ENCODE peak calls at places on chromosomes 12 and 14, in five cellular contexts. D, M, Q, N and K are unnamed samples.

GRCh38 chr14:64729386-64730060 is 25.3 kb downstream of the PLEKHG3 start:
- DNase-seq in D (no peak), M (peak; percentile 27), Q (no peak), N (peak; percentile 45), K (no peak)

GRCh38 chr12:120116792-120117651 is 469 bp upstream of the RAB35 start:
- DNase-seq in D (peak; percentile 100), M (peak; percentile 97), Q (peak; percentile 97), N (peak; percentile 93), K (peak; percentile 99)

GRCh38 chr12:115472852-115473251 is 788.9 kb upstream of the TBX3 start:
- DNase-seq in D (no peak), M (no peak), Q (no peak), N (no peak), K (no peak)

GRCh38 chr12:22856120-22856699 is 231.2 kb downstream of the ETNK1 start:
- DNase-seq in D (peak; percentile 18), M (no peak), Q (peak; percentile 28), N (no peak), K (peak; percentile 13)

GRCh38 chr12:94571556-94571955 is 78.8 kb downstream of the TMCC3 start:
- DNase-seq in D (no peak), M (peak; percentile 63), Q (peak; percentile 96), N (peak; percentile 79), K (peak; percentile 68)

GRCh38 chr14:87935895-87936294 is 57.1 kb downstream of the GALC start:
- DNase-seq in D (no peak), M (no peak), Q (no peak), N (no peak), K (no peak)

GRCh38 chr14:57136669-57137068 is 132.0 kb downstream of the EXOC5 start:
- DNase-seq in D (no peak), M (peak; percentile 40), Q (no peak), N (no peak), K (no peak)

GRCh38 chr12:4910502-4911315 is 1.0 kb downstream of the KCNA1 start:
- DNase-seq in D (no peak), M (no peak), Q (no peak), N (no peak), K (no peak)

GRCh38 chr12:132517740-132518100 is 27.8 kb downstream of the FBRSL1 start:
- DNase-seq in D (no peak), M (no peak), Q (no peak), N (no peak), K (no peak)

GRCh38 chr14:86221755-86222154 is 691.8 kb downstream of the FLRT2 start:
- DNase-seq in D (no peak), M (no peak), Q (no peak), N (no peak), K (no peak)

GRCh38 chr12:98635657-98636323 is 8.8 kb downstream of the IKBIP start:
- DNase-seq in D (no peak), M (no peak), Q (peak; percentile 90), N (no peak), K (peak; percentile 83)

GRCh38 chr12:116332705-116333380 is 55.4 kb upstream of the MED13L start:
- DNase-seq in D (no peak), M (no peak), Q (no peak), N (no peak), K (no peak)

GRCh38 chr12:45268672-45269406 is 52.9 kb downstream of the ANO6 start:
- DNase-seq in D (peak; percentile 50), M (peak; percentile 80), Q (peak; percentile 95), N (peak; percentile 93), K (peak; percentile 76)

GRCh38 chr14:102777711-102778615 is 714 bp downstream of the TRAF3 start:
- DNase-seq in D (peak; percentile 34), M (peak; percentile 58), Q (peak; percentile 18), N (no peak), K (peak; percentile 41)

GRCh38 chr12:28938581-28939301 is 210.3 kb upstream of the FAR2 start:
- DNase-seq in D (no peak), M (no peak), Q (no peak), N (no peak), K (no peak)

DNA sequence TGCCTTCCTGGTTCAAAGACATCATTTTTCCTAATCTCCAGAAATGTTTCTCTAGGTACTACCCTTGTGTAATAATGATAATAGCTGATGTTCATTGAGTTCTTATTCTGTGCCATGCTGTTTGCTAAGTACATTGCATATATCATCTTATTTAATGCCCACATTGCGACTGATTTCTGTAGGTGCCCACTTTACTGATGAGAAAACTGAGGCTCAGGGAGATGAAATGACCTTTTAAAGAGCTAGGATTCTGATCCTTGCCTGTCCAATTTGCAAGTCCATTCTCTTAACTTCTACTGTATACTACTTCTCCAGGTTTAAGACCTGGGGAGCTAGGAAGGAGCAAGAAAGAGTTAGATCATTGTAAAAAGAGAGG is 2.8 kb downstream of the DGKA start:
- DNase-seq in D (no peak), M (no peak), Q (no peak), N (no peak), K (no peak)
- H3K27ac ChIP-seq in D (no peak overlapping the region), M (no peak overlapping the region), Q (peak overlapping the region; percentile 56), N (peak overlapping the region; percentile 98), K (peak overlapping the region; percentile 99)

DNA sequence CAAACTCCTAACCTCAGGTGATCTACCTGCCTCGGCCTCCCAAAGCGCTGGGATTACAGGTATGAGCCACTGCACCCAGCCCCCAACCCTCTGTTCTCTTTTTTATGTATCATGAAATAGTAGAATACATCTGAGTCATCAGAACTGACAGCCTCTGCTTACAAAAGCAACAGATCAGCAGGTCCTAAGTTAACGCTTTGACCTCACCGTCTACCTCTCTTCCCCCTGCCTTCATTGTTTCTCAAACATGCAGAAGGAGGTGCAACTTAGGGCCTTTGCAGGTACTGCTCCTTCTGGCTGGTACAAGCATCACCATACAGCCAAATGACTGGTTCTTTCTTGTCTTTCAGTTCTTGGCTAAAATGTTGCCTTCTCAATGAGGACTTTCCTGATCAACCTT is 249.2 kb downstream of the PAWR start:
- DNase-seq in D (no peak), M (no peak), Q (peak; percentile 45), N (no peak), K (no peak)
- TF ChIP-seq CTCF in D (no peak), M (no peak), Q (no peak), N (no peak), K (no peak)

GRCh38 chr12:91922139-91922538 is 223.5 kb downstream of the BTG1 start:
- DNase-seq in D (no peak), M (no peak), Q (no peak), N (no peak), K (no peak)
- H3K27ac ChIP-seq in D (no peak overlapping the region), M (no peak overlapping the region), Q (no peak overlapping the region), N (no peak overlapping the region), K (no peak overlapping the region)

GRCh38 chr12:70927356-70927755 is 6.8 kb upstream of the PTPRR start:
- DNase-seq in D (no peak), M (no peak), Q (no peak), N (no peak), K (no peak)
- TF ChIP-seq CTCF in D (no peak), M (no peak), Q (no peak), N (no peak), K (no peak)

GRCh38 chr12:57096748-57097553 is 8.0 kb downstream of the NAB2 start:
- DNase-seq in D (no peak), M (no peak), Q (no peak), N (no peak), K (no peak)

GRCh38 chr12:57095440-57095839 is 6.5 kb downstream of the NAB2 start:
- DNase-seq in D (no peak), M (peak; percentile 31), Q (no peak), N (no peak), K (no peak)

GRCh38 chr12:57096099-57096572 is 7.2 kb downstream of the NAB2 start:
- DNase-seq in D (peak; percentile 13), M (no peak), Q (no peak), N (peak; percentile 96), K (peak; percentile 96)

GRCh38 chr12:57099062-57099714 is 10.3 kb downstream of the NAB2 start:
- DNase-seq in D (no peak), M (no peak), Q (peak; percentile 34), N (no peak), K (no peak)

GRCh38 chr12:57097554-57097835 is 8.6 kb downstream of the NAB2 start:
- DNase-seq in D (peak; percentile 33), M (no peak), Q (no peak), N (no peak), K (no peak)
- H3K27ac ChIP-seq in D (peak overlapping the region; percentile 52), M (no peak overlapping the region), Q (no peak overlapping the region), N (peak overlapping the region; percentile 61), K (peak overlapping the region; percentile 100)

DNA sequence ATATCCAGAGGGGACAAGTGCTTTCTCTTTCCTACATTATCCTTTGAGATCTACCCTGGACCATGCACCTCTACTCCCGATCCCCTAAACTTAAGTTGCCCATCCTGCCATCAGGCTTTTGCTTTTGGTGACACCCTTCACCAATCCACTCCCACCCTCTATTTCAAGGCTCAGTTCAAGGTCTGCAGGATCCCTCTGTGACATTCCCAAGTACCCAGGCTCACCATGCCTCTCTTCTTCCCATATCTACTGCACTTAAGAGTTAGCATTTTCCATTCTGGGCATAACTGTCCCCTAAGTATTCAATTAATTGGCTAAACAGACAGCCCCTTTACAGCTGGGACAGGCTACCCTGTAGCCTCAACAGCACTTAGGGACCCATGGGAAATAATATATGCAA is 3.1 kb downstream of the NFYB start:
- DNase-seq in D (no peak), M (no peak), Q (no peak), N (no peak), K (no peak)
- TF ChIP-seq CTCF in D (no peak), M (no peak), Q (no peak), N (no peak), K (no peak)

DNA sequence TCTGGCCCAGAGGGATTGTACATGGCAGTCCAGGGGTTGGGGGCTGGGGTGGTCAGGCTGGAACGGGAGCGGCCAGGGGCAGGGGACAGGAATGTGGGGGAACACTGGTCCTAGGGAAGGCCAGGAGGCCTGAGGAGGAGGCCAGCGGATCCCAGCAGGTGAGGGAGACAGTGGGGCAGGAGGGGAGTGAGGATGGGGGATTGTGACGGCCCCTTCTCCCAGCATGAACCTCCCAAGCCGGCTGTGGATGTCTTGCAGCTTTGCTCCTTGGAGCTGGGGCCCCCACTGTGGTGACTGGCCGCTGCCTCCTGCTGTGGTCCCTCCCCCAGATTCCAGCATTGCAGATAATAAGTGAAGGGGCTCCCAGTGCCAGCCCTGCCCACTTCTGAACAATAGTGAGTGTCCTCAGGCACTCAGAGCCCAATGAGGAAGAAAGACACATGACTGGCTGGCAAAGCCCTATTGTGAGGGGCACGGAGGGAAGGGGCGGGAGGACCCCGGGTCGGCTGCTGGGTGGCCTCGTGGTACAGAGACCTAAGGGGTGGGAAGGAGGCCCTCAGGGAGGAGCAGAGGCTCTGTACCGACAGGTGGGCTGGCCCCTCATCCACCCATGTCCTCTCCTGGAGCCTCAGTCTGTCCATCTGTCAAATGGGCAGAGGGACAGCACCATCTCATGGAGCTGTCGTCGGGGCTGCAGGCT is 215.0 kb downstream of the KIF26A start:
- DNase-seq in D (no peak), M (peak; percentile 22), Q (no peak), N (peak; percentile 68), K (no peak)
- H3K27ac ChIP-seq in D (no peak overlapping the region), M (no peak overlapping the region), Q (no peak overlapping the region), N (no peak overlapping the region), K (no peak overlapping the region)

GRCh38 chr12:57242329-57242690 is 8.7 kb downstream of the STAC3 start:
- DNase-seq in D (no peak), M (no peak), Q (no peak), N (peak; percentile 61), K (no peak)
- TF ChIP-seq CTCF in D (no peak), M (no peak), Q (no peak), N (no peak), K (no peak)